ENCODE peak calls at places on chromosomes 4 and X, in seven cellular contexts. J is HEK293T; K is Peyer's patch; B is kidney epithelial cell; A is Right ventricle myocardium superior; Y is right cardiac atrium; I is stimulated activated CD4-positive, alpha-beta T cell treated with anti-CD3 and anti-CD28 coated beads, Interleukin-4, amount 100 ng/mL, for 1 hour. X is an unnamed sample.

GRCh38 chr4:18319456-18319855 is 297.9 kb upstream of the LCORL start:
- DNase-seq in J (no peak), K (no peak), B (no peak), A (no peak), Y (no peak), I (no peak), X (no peak)

GRCh38 chrX:76957485-76957884 is 489.7 kb upstream of the FGF16 start:
- DNase-seq in J (no peak), K (no peak), B (no peak), A (no peak), Y (no peak), I (no peak), X (no peak)

GRCh38 chr4:76607266-76607799 is 172.3 kb downstream of the SHROOM3 start:
- DNase-seq in J (no peak), K (no peak), B (no peak), A (no peak), Y (no peak), I (no peak), X (no peak)

GRCh38 chr4:138772366-138772765 is 243.2 kb upstream of the NOCT start:
- DNase-seq in J (no peak), K (no peak), B (no peak), A (no peak), Y (no peak), I (no peak), X (no peak)

GRCh38 chr4:48175328-48175727 is 41.3 kb upstream of the TXK start:
- DNase-seq in J (no peak), K (no peak), B (no peak), A (no peak), Y (no peak), I (no peak), X (no peak)

GRCh38 chrX:74535211-74535621 is 79.2 kb downstream of the RLIM start:
- DNase-seq in J (peak), K (no peak), B (no peak), A (no peak), Y (no peak), I (no peak), X (no peak)

GRCh38 chrX:109186939-109187338 is 294.9 kb downstream of the GUCY2F start:
- DNase-seq in J (no peak), K (no peak), B (no peak), A (no peak), Y (no peak), I (no peak), X (no peak)

GRCh38 chr4:17027495-17027894 is 129.1 kb upstream of the LDB2 start:
- DNase-seq in J (no peak), K (no peak), B (peak), A (no peak), Y (no peak), I (no peak), X (no peak)

GRCh38 chr4:99652596-99653436 is 4.8 kb downstream of the C4orf54 start:
- DNase-seq in J (no peak), K (no peak), B (no peak), A (no peak), Y (no peak), I (no peak), X (peak)

GRCh38 chrX:45184211-45184610 is 16.5 kb downstream of the DIPK2B start:
- DNase-seq in J (no peak), K (no peak), B (no peak), A (no peak), Y (no peak), I (no peak), X (no peak)

GRCh38 chrX:46407753-46408130 is 137.5 kb downstream of the ZNF674 start:
- DNase-seq in J (no peak), K (no peak), B (no peak), A (no peak), Y (no peak), I (no peak), X (no peak)

GRCh38 chrX:44569122-44569521 is 26.5 kb upstream of the FUNDC1 start:
- DNase-seq in J (no peak), K (no peak), B (no peak), A (no peak), Y (no peak), I (no peak), X (no peak)

GRCh38 chr4:10095296-10095991 is 21.2 kb downstream of the WDR1 start:
- DNase-seq in J (no peak), K (no peak), B (no peak), A (peak), Y (no peak), I (no peak), X (no peak)

GRCh38 chr4:151015458-151016344 is 617 bp upstream of the LRBA start:
- DNase-seq in J (peak), K (peak), B (no peak), A (peak), Y (peak), I (peak), X (peak)

GRCh38 chr4:2587215-2587823 is 50.9 kb downstream of the FAM193A start:
- DNase-seq in J (no peak), K (no peak), B (no peak), A (no peak), Y (no peak), I (no peak), X (no peak)

GRCh38 chr4:80336582-80336981 is 1.1 kb downstream of the CFAP299 start:
- DNase-seq in J (peak), K (no peak), B (peak), A (no peak), Y (no peak), I (no peak), X (peak)

GRCh38 chr4:2337131-2337723 is 75.3 kb upstream of the MXD4 start:
- DNase-seq in J (peak), K (no peak), B (no peak), A (no peak), Y (no peak), I (no peak), X (peak)

GRCh38 chrX:22081475-22082092 is 49.5 kb downstream of the PHEX start:
- DNase-seq in J (peak), K (peak), B (no peak), A (peak), Y (peak), I (peak), X (peak)

GRCh38 chr4:183876268-183876934 is 28.7 kb upstream of the STOX2 start:
- DNase-seq in J (peak), K (no peak), B (peak), A (peak), Y (peak), I (no peak), X (no peak)

GRCh38 chr4:141077611-141078225 is 55.6 kb downstream of the RNF150 start:
- DNase-seq in J (no peak), K (no peak), B (no peak), A (peak), Y (peak), I (no peak), X (no peak)

GRCh38 chrX:8364369-8365141 is 100.1 kb upstream of the VCX3B start:
- DNase-seq in J (peak), K (no peak), B (no peak), A (peak), Y (peak), I (no peak), X (no peak)

GRCh38 chrX:153776611-153777045 is 4.2 kb upstream of the SRPK3 start:
- DNase-seq in J (peak), K (no peak), B (no peak), A (peak), Y (no peak), I (no peak), X (peak)

GRCh38 chr4:88963817-88964216 is 93.2 kb downstream of the FAM13A start:
- DNase-seq in J (no peak), K (no peak), B (no peak), A (no peak), Y (no peak), I (no peak), X (no peak)

GRCh38 chrX:70452143-70452733 is 7.6 kb downstream of the DLG3 start:
- DNase-seq in J (peak), K (peak), B (no peak), A (peak), Y (peak), I (peak), X (peak)

GRCh38 chrX:38452603-38453002 is 100.2 kb downstream of the OTC start:
- DNase-seq in J (no peak), K (no peak), B (no peak), A (no peak), Y (no peak), I (no peak), X (no peak)

GRCh38 chr4:137238456-137238855 is 293.8 kb downstream of the PCDH18 start:
- DNase-seq in J (no peak), K (no peak), B (no peak), A (no peak), Y (no peak), I (no peak), X (no peak)

GRCh38 chr4:25527044-25527443 is 128.6 kb upstream of the SLC34A2 start:
- DNase-seq in J (no peak), K (no peak), B (no peak), A (no peak), Y (no peak), I (no peak), X (no peak)

GRCh38 chrX:110741213-110741796 is 54.3 kb downstream of the CHRDL1 start:
- DNase-seq in J (no peak), K (no peak), B (peak), A (no peak), Y (no peak), I (no peak), X (no peak)

GRCh38 chr4:7632341-7632740 is 197.6 kb upstream of the PSAPL1 start:
- DNase-seq in J (no peak), K (peak), B (no peak), A (no peak), Y (no peak), I (no peak), X (no peak)

X was measured in spleen.